ENCODE peak calls at places on chromosomes 11 and 22, in nine cellular contexts. J is endothelial cell, M is neural crest cell, C is HL-60, F is epithelial cell of esophagus, Q is osteocyte, P is fibroblast of pulmonary artery, W is fibroblast of mammary gland, K is psoas muscle. X is an unnamed sample.

GRCh38 chr11:67248653-67249052 is 17.6 kb upstream of the GRK2 start:
- DNase-seq in F (peak), K (peak), C (no peak), W (peak), Q (no peak), P (no peak), J (no peak), M (no peak), X (no peak)

GRCh38 chr11:26960265-26960664 is 33.6 kb upstream of the FIBIN start:
- DNase-seq in J (no peak), F (peak), M (no peak), P (peak), Q (no peak), K (no peak), C (no peak), W (peak), X (no peak)

GRCh38 chr11:46288451-46288850 is 11.0 kb downstream of the CREB3L1 start:
- DNase-seq in K (no peak), M (no peak), W (no peak), Q (no peak), C (no peak), J (no peak), P (no peak), F (no peak), X (no peak)

GRCh38 chr11:35237860-35238715 is 99.1 kb downstream of the CD44 start:
- DNase-seq in K (no peak), W (peak), J (peak), M (peak), P (peak), C (peak), F (peak), Q (no peak), X (no peak)

GRCh38 chr11:125564357-125564756 is 4.9 kb upstream of the EI24 start:
- DNase-seq in J (no peak), P (no peak), C (no peak), W (no peak), Q (no peak), M (no peak), F (no peak), K (no peak), X (no peak)

GRCh38 chr11:111531687-111532364 is 8.7 kb upstream of the LAYN start:
- DNase-seq in F (peak), M (no peak), Q (no peak), K (no peak), W (peak), C (peak), J (no peak), P (peak), X (no peak)

GRCh38 chr11:34234086-34234740 is 123.6 kb downstream of the ABTB2 start:
- DNase-seq in J (no peak), M (no peak), P (peak), C (no peak), W (peak), Q (no peak), F (peak), K (no peak), X (peak)

GRCh38 chr22:28938286-28938833 is 55.0 kb downstream of the ZNRF3 start:
- DNase-seq in W (no peak), C (no peak), K (no peak), J (no peak), P (no peak), F (no peak), Q (no peak), M (no peak), X (no peak)

GRCh38 chr22:20015187-20015625 is 1.4 kb downstream of the ARVCF start:
- DNase-seq in P (no peak), W (no peak), Q (no peak), M (no peak), C (no peak), F (no peak), J (no peak), K (no peak), X (no peak)

GRCh38 chr22:44340271-44341239 is 27.8 kb upstream of the SHISAL1 start:
- DNase-seq in K (no peak), J (no peak), P (no peak), C (no peak), Q (no peak), W (no peak), M (no peak), F (no peak), X (no peak)

GRCh38 chr11:77136074-77136473 is 8.0 kb downstream of the MYO7A start:
- DNase-seq in F (peak), M (no peak), P (peak), K (no peak), W (peak), C (no peak), Q (no peak), J (no peak), X (no peak)

GRCh38 chr11:27040302-27041115 is at the start of gene BBOX1:
- DNase-seq in Q (no peak), J (no peak), W (no peak), F (peak), P (peak), K (no peak), C (no peak), M (no peak), X (no peak)

GRCh38 chr22:19574247-19574646 is 50.0 kb upstream of the CLDN5 start:
- DNase-seq in W (no peak), C (no peak), P (no peak), M (no peak), J (no peak), Q (no peak), K (no peak), F (no peak), X (no peak)

GRCh38 chr22:45574069-45574703 is 71.5 kb downstream of the FBLN1 start:
- DNase-seq in K (peak), Q (no peak), F (no peak), J (no peak), W (no peak), P (no peak), M (no peak), C (no peak), X (no peak)

GRCh38 chr11:77046060-77046501 is 11.9 kb downstream of the B3GNT6 start:
- DNase-seq in F (peak), P (peak), K (no peak), J (peak), C (peak), Q (no peak), M (peak), W (peak), X (peak)

GRCh38 chr11:20059587-20060021 is 100.7 kb downstream of the DBX1 start:
- DNase-seq in J (no peak), W (no peak), Q (no peak), C (no peak), K (no peak), F (no peak), P (peak), M (no peak), X (no peak)

GRCh38 chr11:47125083-47125482 is 51.6 kb downstream of the ARFGAP2 start:
- DNase-seq in W (no peak), Q (no peak), M (no peak), P (no peak), C (no peak), F (no peak), J (no peak), K (no peak), X (no peak)

GRCh38 chr11:289145-289705 is 299 bp downstream of the PGGHG start:
- DNase-seq in W (no peak), K (peak), M (no peak), P (no peak), C (no peak), Q (no peak), J (no peak), F (no peak), X (no peak)

GRCh38 chr11:65786008-65786785 is 666 bp upstream of the OVOL1 start:
- DNase-seq in C (no peak), P (no peak), K (peak), J (no peak), F (peak), M (no peak), W (no peak), Q (no peak), X (no peak)

GRCh38 chr22:45302047-45302446 is 7.7 kb upstream of the FAM118A start:
- DNase-seq in C (no peak), W (peak), K (no peak), J (no peak), Q (no peak), F (peak), P (peak), M (no peak), X (no peak)

GRCh38 chr11:8732276-8732675 is 49.7 kb downstream of the RPL27A start:
- DNase-seq in J (no peak), K (no peak), P (no peak), W (no peak), C (peak), Q (no peak), F (no peak), M (no peak), X (no peak)

GRCh38 chr22:32590556-32590955 is 115.9 kb downstream of the FBXO7 start:
- DNase-seq in W (peak), K (no peak), M (no peak), P (peak), Q (no peak), F (peak), J (no peak), C (no peak), X (no peak)

GRCh38 chr22:30208631-30209603 is 37.6 kb downstream of the LIF start:
- DNase-seq in P (peak), K (peak), Q (no peak), J (no peak), C (no peak), F (no peak), W (peak), M (no peak), X (no peak)

GRCh38 chr11:68215087-68215445 is 2.0 kb upstream of the KMT5B start:
- DNase-seq in M (no peak), J (no peak), F (no peak), P (no peak), C (peak), W (no peak), Q (no peak), K (no peak), X (no peak)

GRCh38 chr11:45362636-45363035 is 76.5 kb upstream of the SYT13 start:
- DNase-seq in Q (no peak), F (no peak), P (no peak), K (no peak), M (no peak), C (no peak), J (no peak), W (no peak), X (no peak)

GRCh38 chr11:14499178-14499559 is 442 bp downstream of the COPB1 start:
- DNase-seq in F (peak), C (peak), P (peak), M (peak), W (peak), Q (no peak), J (peak), K (no peak), X (no peak)

GRCh38 chr11:59182457-59183151 is 10.7 kb downstream of the DTX4 start:
- DNase-seq in Q (no peak), C (no peak), P (no peak), J (no peak), K (no peak), M (no peak), F (peak), W (no peak), X (no peak)
- TF ChIP-seq CTCF in Q (no peak), C (no peak), P (peak), J (peak), K (no peak), M (peak), F (peak), W (peak), X (peak)

DNA sequence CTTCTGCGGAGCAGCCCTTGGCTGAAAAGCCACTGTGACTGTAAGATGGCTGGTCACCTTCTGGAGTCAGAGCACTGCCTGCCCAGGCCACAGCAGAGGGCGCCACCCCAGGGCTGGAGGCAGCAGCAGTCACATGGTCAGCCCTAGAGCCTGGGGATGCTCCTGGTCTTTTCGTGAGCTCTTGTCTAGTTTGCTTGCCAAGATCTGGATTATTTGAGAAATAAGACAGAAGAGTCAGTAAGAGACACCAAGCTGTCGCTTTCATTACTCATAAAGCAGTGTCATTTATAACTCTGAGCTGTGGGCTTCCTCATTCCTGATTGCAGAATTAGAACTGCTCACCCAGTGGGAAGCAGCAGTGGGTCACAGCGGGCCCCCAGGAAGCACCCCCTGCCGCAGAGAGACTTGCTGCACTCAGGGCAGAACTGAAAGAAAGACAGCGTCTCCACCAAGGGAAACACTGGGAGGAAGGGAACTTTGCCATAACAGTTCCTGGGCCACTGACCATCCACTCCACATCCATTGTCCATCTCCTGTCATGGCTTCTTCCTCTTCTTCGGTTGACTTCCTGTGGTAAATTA is 56.7 kb downstream of the PPP6R2 start:
- DNase-seq in W (peak), C (peak), F (no peak), M (peak), J (peak), P (peak), Q (no peak), K (peak), X (peak)
- TF ChIP-seq CTCF in W (peak), C (peak), F (peak), M (peak), J (no peak), P (peak), Q (peak), K (peak), X (peak)

GRCh38 chr22:25764270-25765015 is 22.5 kb downstream of the MYO18B start:
- DNase-seq in W (no peak), F (no peak), Q (no peak), P (no peak), M (no peak), J (no peak), K (peak), C (no peak), X (no peak)
- TF ChIP-seq CTCF in W (peak), F (no peak), Q (no peak), P (no peak), M (no peak), J (no peak), K (peak), C (no peak), X (no peak)

GRCh38 chr11:32704261-32704660 is 90.2 kb downstream of the CCDC73 start:
- DNase-seq in F (no peak), P (no peak), W (no peak), M (no peak), K (no peak), Q (no peak), J (no peak), C (no peak), X (no peak)
- TF ChIP-seq CTCF in F (no peak), P (no peak), W (no peak), M (no peak), K (no peak), Q (no peak), J (no peak), C (no peak), X (no peak)

GRCh38 chr11:122559734-122560382 is 95.7 kb upstream of the UBASH3B start:
- DNase-seq in Q (no peak), F (peak), K (no peak), P (no peak), W (peak), J (peak), M (no peak), C (no peak), X (no peak)
- TF ChIP-seq CTCF in Q (no peak), F (no peak), K (no peak), P (no peak), W (no peak), J (no peak), M (no peak), C (no peak), X (no peak)

DNA sequence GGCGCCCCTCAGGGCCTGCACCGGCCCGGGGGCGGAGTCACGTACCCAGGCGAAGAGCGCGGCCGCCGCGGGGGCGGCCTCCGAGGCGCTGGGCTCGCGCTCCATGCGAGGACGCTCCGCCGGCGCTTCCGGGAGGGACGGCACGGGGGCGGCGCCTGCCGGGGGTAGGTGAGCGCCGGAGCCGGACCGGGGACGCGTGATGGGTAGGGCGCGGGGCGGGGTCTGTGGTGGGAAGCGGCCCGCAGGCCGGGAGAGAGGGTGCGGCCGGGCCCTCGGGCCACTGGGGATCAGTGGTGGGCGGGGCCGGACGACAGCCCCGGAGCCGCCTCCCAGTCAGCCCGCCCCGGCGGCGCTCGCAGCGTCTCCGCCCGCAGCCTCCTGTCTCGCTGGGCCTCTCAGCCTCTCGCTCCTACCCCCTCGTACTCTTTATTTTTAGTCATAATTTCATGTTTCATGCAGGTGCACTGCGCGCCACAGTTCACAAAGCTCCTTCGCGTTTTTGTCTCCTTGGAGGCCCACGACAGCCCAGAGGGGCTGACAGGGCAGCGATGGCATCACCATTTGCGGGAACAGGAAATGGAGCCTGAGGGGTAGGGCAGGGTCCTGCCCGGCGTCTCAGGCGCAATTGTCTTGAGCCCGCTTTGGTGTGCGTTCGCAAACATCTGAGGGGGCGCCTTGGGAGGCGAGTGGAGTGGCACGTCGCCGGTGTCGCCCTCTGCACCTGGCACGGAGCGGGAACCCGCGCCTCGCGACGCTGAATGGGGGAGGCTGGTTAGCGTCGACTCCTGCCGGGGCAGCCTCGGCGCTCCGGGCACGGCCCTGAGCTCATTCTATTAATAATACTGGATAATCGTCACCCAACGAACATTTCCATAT is at the start of gene SERGEF:
- DNase-seq in Q (peak), C (peak), M (peak), K (peak), J (peak), P (peak), F (peak), W (peak), X (peak)
- TF ChIP-seq CTCF in Q (peak), C (no peak), M (peak), K (no peak), J (no peak), P (no peak), F (no peak), W (no peak), X (no peak)

GRCh38 chr11:72483412-72484186 is 49.3 kb upstream of the CLPB start:
- DNase-seq in F (peak), W (peak), J (peak), M (no peak), K (no peak), C (peak), P (peak), Q (no peak), X (no peak)
- TF ChIP-seq CTCF in F (no peak), W (no peak), J (no peak), M (no peak), K (no peak), C (no peak), P (no peak), Q (no peak), X (no peak)

X was measured in GM06990.